ENCODE peak calls at places on chromosomes 3 and 15, in eight cellular contexts. One of them, this sample, is unnamed.

GRCh38 chr3:60055765-60056164 is 1005.9 kb upstream of the CFAP20DC start:
- DNase-seq in foreskin fibroblast: no peak
- DNase-seq in hypothalamus: no peak
- DNase-seq in heart right ventricle: no peak
- DNase-seq in A549: no peak
- DNase-seq in activated naive CD4-positive, alpha-beta T cell treated with anti-CD3 and anti-CD28 coated beads, Interleukin-2, amount 50 U/mL, for 16 hours: no peak
- DNase-seq in ACHN: no peak
- DNase-seq in AG09319: no peak
- DNase-seq in this sample: no peak

GRCh38 chr15:78540135-78540954 is at the start of gene PSMA4:
- DNase-seq in foreskin fibroblast: peak
- DNase-seq in hypothalamus: peak
- DNase-seq in heart right ventricle: peak
- DNase-seq in A549: peak
- DNase-seq in activated naive CD4-positive, alpha-beta T cell treated with anti-CD3 and anti-CD28 coated beads, Interleukin-2, amount 50 U/mL, for 16 hours: peak
- DNase-seq in ACHN: peak
- DNase-seq in AG09319: peak
- DNase-seq in this sample: peak

GRCh38 chr3:193897288-193897687 is 238.7 kb upstream of the HES1 start:
- DNase-seq in foreskin fibroblast: no peak
- DNase-seq in hypothalamus: no peak
- DNase-seq in heart right ventricle: peak
- DNase-seq in A549: no peak
- DNase-seq in activated naive CD4-positive, alpha-beta T cell treated with anti-CD3 and anti-CD28 coated beads, Interleukin-2, amount 50 U/mL, for 16 hours: no peak
- DNase-seq in ACHN: no peak
- DNase-seq in AG09319: no peak
- DNase-seq in this sample: no peak

GRCh38 chr3:129560931-129561594 is 18.1 kb downstream of the H1-8 start:
- DNase-seq in foreskin fibroblast: peak
- DNase-seq in hypothalamus: peak
- DNase-seq in heart right ventricle: peak
- DNase-seq in A549: peak
- DNase-seq in activated naive CD4-positive, alpha-beta T cell treated with anti-CD3 and anti-CD28 coated beads, Interleukin-2, amount 50 U/mL, for 16 hours: no peak
- DNase-seq in ACHN: no peak
- DNase-seq in AG09319: peak
- DNase-seq in this sample: peak

GRCh38 chr3:184134746-184135148 is 411 bp upstream of the EIF2B5 start:
- DNase-seq in foreskin fibroblast: no peak
- DNase-seq in hypothalamus: no peak
- DNase-seq in heart right ventricle: no peak
- DNase-seq in A549: no peak
- DNase-seq in activated naive CD4-positive, alpha-beta T cell treated with anti-CD3 and anti-CD28 coated beads, Interleukin-2, amount 50 U/mL, for 16 hours: no peak
- DNase-seq in ACHN: no peak
- DNase-seq in AG09319: no peak
- DNase-seq in this sample: no peak

GRCh38 chr3:126109146-126109859 is 25.4 kb upstream of the SLC41A3 start:
- DNase-seq in foreskin fibroblast: no peak
- DNase-seq in hypothalamus: no peak
- DNase-seq in heart right ventricle: no peak
- DNase-seq in A549: no peak
- DNase-seq in activated naive CD4-positive, alpha-beta T cell treated with anti-CD3 and anti-CD28 coated beads, Interleukin-2, amount 50 U/mL, for 16 hours: no peak
- DNase-seq in ACHN: no peak
- DNase-seq in AG09319: no peak
- DNase-seq in this sample: peak

GRCh38 chr15:79602731-79603130 is 170.6 kb downstream of the MINAR1 start:
- DNase-seq in foreskin fibroblast: no peak
- DNase-seq in hypothalamus: no peak
- DNase-seq in heart right ventricle: no peak
- DNase-seq in A549: no peak
- DNase-seq in activated naive CD4-positive, alpha-beta T cell treated with anti-CD3 and anti-CD28 coated beads, Interleukin-2, amount 50 U/mL, for 16 hours: no peak
- DNase-seq in ACHN: no peak
- DNase-seq in AG09319: no peak
- DNase-seq in this sample: no peak

GRCh38 chr15:45121706-45122417 is 7.7 kb downstream of the DUOXA2 start:
- DNase-seq in foreskin fibroblast: peak
- DNase-seq in hypothalamus: no peak
- DNase-seq in heart right ventricle: no peak
- DNase-seq in A549: peak
- DNase-seq in activated naive CD4-positive, alpha-beta T cell treated with anti-CD3 and anti-CD28 coated beads, Interleukin-2, amount 50 U/mL, for 16 hours: no peak
- DNase-seq in ACHN: peak
- DNase-seq in AG09319: peak
- DNase-seq in this sample: no peak

GRCh38 chr15:58074452-58074851 is 8.9 kb upstream of the ALDH1A2 start:
- DNase-seq in foreskin fibroblast: no peak
- DNase-seq in hypothalamus: no peak
- DNase-seq in heart right ventricle: no peak
- DNase-seq in A549: no peak
- DNase-seq in activated naive CD4-positive, alpha-beta T cell treated with anti-CD3 and anti-CD28 coated beads, Interleukin-2, amount 50 U/mL, for 16 hours: no peak
- DNase-seq in ACHN: no peak
- DNase-seq in AG09319: no peak
- DNase-seq in this sample: no peak

GRCh38 chr3:114466251-114466650 is 172.4 kb downstream of the TIGIT start:
- DNase-seq in foreskin fibroblast: no peak
- DNase-seq in hypothalamus: no peak
- DNase-seq in heart right ventricle: no peak
- DNase-seq in A549: no peak
- DNase-seq in activated naive CD4-positive, alpha-beta T cell treated with anti-CD3 and anti-CD28 coated beads, Interleukin-2, amount 50 U/mL, for 16 hours: no peak
- DNase-seq in ACHN: no peak
- DNase-seq in AG09319: no peak
- DNase-seq in this sample: no peak

GRCh38 chr3:71372911-71373637 is 210.5 kb downstream of the FOXP1 start:
- DNase-seq in foreskin fibroblast: no peak
- DNase-seq in hypothalamus: no peak
- DNase-seq in heart right ventricle: no peak
- DNase-seq in A549: no peak
- DNase-seq in activated naive CD4-positive, alpha-beta T cell treated with anti-CD3 and anti-CD28 coated beads, Interleukin-2, amount 50 U/mL, for 16 hours: no peak
- DNase-seq in ACHN: no peak
- DNase-seq in AG09319: no peak
- DNase-seq in this sample: no peak

GRCh38 chr3:172138792-172139507 is 99.6 kb downstream of the FNDC3B start:
- DNase-seq in foreskin fibroblast: peak
- DNase-seq in hypothalamus: peak
- DNase-seq in heart right ventricle: peak
- DNase-seq in A549: peak
- DNase-seq in activated naive CD4-positive, alpha-beta T cell treated with anti-CD3 and anti-CD28 coated beads, Interleukin-2, amount 50 U/mL, for 16 hours: no peak
- DNase-seq in ACHN: peak
- DNase-seq in AG09319: no peak
- DNase-seq in this sample: no peak